ENCODE peak calls at places on chromosomes 3 and 15, in nine cellular contexts. S is testis, J is A549, Q is breast epithelium, Y is heart right ventricle, U is sigmoid colon, V is psoas muscle, C is thoracic aorta, E is fibroblast of lung. X is an unnamed sample. For H3K4me1 and H3K9me3, the result is how much of the 10 kb centered on the place peaks cover.

GRCh38 chr15:63050737-63051700 is 8.5 kb downstream of the TPM1 start:
- DNase-seq in S (no peak), J (peak), Q (no peak), Y (no peak), U (no peak), V (no peak), C (no peak), E (peak), X (no peak)

GRCh38 chr3:165196577-165197561 is 685 bp upstream of the SLITRK3 start:
- DNase-seq in S (no peak), J (no peak), Q (no peak), Y (no peak), U (peak), V (peak), C (no peak), E (peak), X (no peak)

GRCh38 chr3:129433565-129433964 is 5.1 kb upstream of the EFCAB12 start:
- DNase-seq in S (no peak), J (no peak), Q (no peak), Y (no peak), U (no peak), V (no peak), C (no peak), E (no peak), X (no peak)

GRCh38 chr3:193391902-193392301 is 13.3 kb upstream of the ATP13A5 start:
- DNase-seq in S (no peak), J (no peak), Q (peak), Y (no peak), U (no peak), V (no peak), C (no peak), E (no peak), X (no peak)

GRCh38 chr15:91660174-91660649 is 193.3 kb upstream of the SLCO3A1 start:
- DNase-seq in S (no peak), J (peak), Q (no peak), Y (no peak), U (no peak), V (no peak), C (no peak), E (no peak), X (no peak)

GRCh38 chr3:84820906-84821305 is 137.9 kb upstream of the CADM2 start:
- DNase-seq in S (no peak), J (no peak), Q (no peak), Y (no peak), U (no peak), V (no peak), C (no peak), E (no peak), X (no peak)

GRCh38 chr3:17355591-17355990 is 386.8 kb downstream of the TBC1D5 start:
- DNase-seq in S (no peak), J (no peak), Q (no peak), Y (no peak), U (no peak), V (no peak), C (no peak), E (no peak), X (no peak)

GRCh38 chr3:190514163-190515153 is 573 bp downstream of the IL1RAP start:
- DNase-seq in S (peak), J (peak), Q (peak), Y (peak), U (peak), V (peak), C (no peak), E (peak), X (peak)

GRCh38 chr3:188830955-188831354 is 340.8 kb upstream of the TPRG1 start:
- DNase-seq in S (no peak), J (peak), Q (no peak), Y (no peak), U (no peak), V (no peak), C (no peak), E (peak), X (no peak)

GRCh38 chr3:11162401-11163345 is 8.4 kb downstream of the HRH1 start:
- DNase-seq in S (no peak), J (no peak), Q (no peak), Y (no peak), U (peak), V (no peak), C (no peak), E (no peak), X (no peak)

GRCh38 chr3:32292085-32292796 is 53.8 kb downstream of the CMTM8 start:
- DNase-seq in S (no peak), J (no peak), Q (no peak), Y (no peak), U (no peak), V (no peak), C (no peak), E (no peak), X (no peak)

GRCh38 chr15:100944237-100944875 is 25.2 kb downstream of the LRRK1 start:
- DNase-seq in S (no peak), J (no peak), Q (no peak), Y (no peak), U (no peak), V (no peak), C (no peak), E (peak), X (no peak)
- H3K4me1 ChIP-seq in S (under half), J (under half), Q (under half), Y (under half), U (under half), V (under half), C (under half), E (under half), X (under half)

DNA sequence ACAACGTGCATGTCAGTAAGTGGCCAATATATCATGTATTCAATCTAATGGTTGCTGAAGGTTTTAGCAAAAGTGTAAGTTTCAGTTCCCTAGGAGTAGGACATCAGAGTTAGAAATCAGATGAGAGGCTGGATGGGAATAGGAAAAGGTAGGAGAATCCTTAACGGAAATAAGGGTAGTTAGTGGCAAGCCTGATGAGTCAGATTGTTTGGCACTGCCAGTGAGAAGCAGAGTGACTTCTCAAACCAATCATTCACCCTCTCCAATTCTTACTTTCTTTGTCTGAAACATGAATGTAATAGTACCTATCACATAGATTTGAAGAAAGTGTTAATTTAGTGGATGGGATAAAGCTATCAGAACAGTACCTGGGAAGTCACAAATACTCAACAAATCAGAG is 894.0 kb downstream of the NTRK3 start:
- DNase-seq in S (no peak), J (no peak), Q (no peak), Y (no peak), U (no peak), V (no peak), C (no peak), E (no peak), X (no peak)
- H3K9me3 ChIP-seq in S (under half), J (under half), Q (under half), Y (under half), U (under half), V (under half), C (under half), E (under half), X (under half)

GRCh38 chr3:123414958-123415792 is 33.7 kb downstream of the ADCY5 start:
- DNase-seq in S (peak), J (no peak), Q (no peak), Y (peak), U (no peak), V (no peak), C (no peak), E (no peak), X (no peak)
- TF ChIP-seq CTCF in S (no peak), J (no peak), Q (no peak), Y (peak), U (no peak), V (no peak), C (no peak), E (no peak), X (no peak)

DNA sequence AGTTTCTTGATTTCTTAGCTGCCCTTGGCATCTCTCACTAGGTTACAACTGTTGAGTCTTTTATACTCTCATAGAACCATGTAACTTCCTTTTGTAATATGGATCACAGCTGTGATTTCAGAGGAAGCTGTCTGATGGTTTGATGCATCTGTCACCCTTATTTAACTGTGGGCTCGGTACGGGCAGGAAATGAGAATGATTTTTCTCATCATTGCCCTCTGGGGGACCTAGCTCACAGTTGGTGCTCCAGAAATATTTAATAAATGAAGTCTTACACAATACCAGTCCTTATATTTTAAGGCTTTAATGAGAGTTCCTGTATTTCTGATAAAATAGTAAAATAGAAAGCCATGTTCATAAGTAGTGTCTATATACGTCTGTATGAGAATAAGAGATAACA is 151.2 kb downstream of the EBLN2 start:
- DNase-seq in S (no peak), J (no peak), Q (no peak), Y (no peak), U (no peak), V (no peak), C (no peak), E (no peak), X (no peak)
- H3K4me1 ChIP-seq in S (under half), J (under half), Q (under half), Y (under half), U (under half), V (under half), C (under half), E (under half), X (under half)

GRCh38 chr15:76267077-76267476 is 44.2 kb downstream of the ETFA start:
- DNase-seq in S (no peak), J (no peak), Q (no peak), Y (no peak), U (no peak), V (no peak), C (no peak), E (no peak), X (no peak)
- H3K9me3 ChIP-seq in S (under half), J (under half), Q (under half), Y (under half), U (under half), V (under half), C (under half), E (under half), X (under half)

DNA sequence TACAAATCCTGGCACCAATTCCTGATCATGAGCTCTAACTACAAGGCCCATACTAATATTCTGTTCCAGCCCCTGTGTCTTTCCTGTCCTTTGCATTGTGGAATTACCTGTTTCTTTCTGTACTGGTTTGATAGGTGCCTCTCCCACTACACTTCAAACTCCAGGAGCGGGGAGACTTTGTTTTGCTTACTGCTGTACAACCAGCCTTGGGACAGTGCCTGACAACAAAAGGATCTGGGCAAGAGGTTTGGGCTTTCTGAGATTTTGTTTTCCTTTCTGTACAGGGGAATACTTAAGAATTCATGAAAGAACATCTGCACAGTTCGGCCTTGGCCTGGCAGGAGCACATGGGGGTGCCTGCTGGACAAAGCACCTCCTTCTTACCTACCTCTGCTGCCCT is 45.1 kb downstream of the ZDHHC3 start:
- DNase-seq in S (no peak), J (no peak), Q (no peak), Y (no peak), U (no peak), V (no peak), C (no peak), E (no peak), X (no peak)
- TF ChIP-seq CTCF in S (no peak), J (no peak), Q (no peak), Y (no peak), U (no peak), V (no peak), C (no peak), E (no peak), X (no peak)